ENCODE peak calls at places on chromosomes 6 and 20, in five cellular contexts. J is heart left ventricle, C is fibroblast of the aortic adventitia, I is astrocyte of the spinal cord, X is cardiac fibroblast. G is an unnamed sample.

GRCh38 chr6:122947355-122947754 is 48.7 kb upstream of the CLVS2 start:
- DNase-seq in J (no peak), C (peak; percentile 3), I (peak; percentile 26), X (peak; percentile 61), G (no peak)

GRCh38 chr6:1379026-1379809 is 10.2 kb upstream of the FOXF2 start:
- DNase-seq in J (no peak), C (no peak), I (no peak), X (no peak), G (peak; percentile 44)

GRCh38 chr20:50267041-50267865 is 76.6 kb downstream of the CEBPB start:
- DNase-seq in J (peak; percentile 54), C (peak; percentile 85), I (no peak), X (peak; percentile 67), G (peak; percentile 75)

GRCh38 chr6:137005073-137005472 is 39.7 kb downstream of the IL20RA start:
- DNase-seq in J (no peak), C (no peak), I (no peak), X (no peak), G (no peak)

GRCh38 chr6:6556738-6557503 is 31.6 kb upstream of the LY86 start:
- DNase-seq in J (no peak), C (peak; percentile 22), I (peak; percentile 2), X (peak; percentile 31), G (no peak)

GRCh38 chr6:151436814-151437213 is 15.1 kb downstream of the RMND1 start:
- DNase-seq in J (no peak), C (peak; percentile 89), I (peak; percentile 66), X (peak; percentile 93), G (no peak)

GRCh38 chr6:142568857-142569597 is 267.2 kb downstream of the ADGRG6 start:
- DNase-seq in J (no peak), C (peak; percentile 48), I (peak; percentile 75), X (peak; percentile 54), G (peak; percentile 25)

GRCh38 chr20:46122071-46122470 is 4.0 kb downstream of the CD40 start:
- DNase-seq in J (no peak), C (peak; percentile 63), I (peak; percentile 71), X (peak; percentile 61), G (peak; percentile 67)

GRCh38 chr6:42659806-42660205 is 62.6 kb downstream of the PRPH2 start:
- DNase-seq in J (no peak), C (no peak), I (no peak), X (no peak), G (no peak)

GRCh38 chr6:52590634-52590985 is 13.8 kb upstream of the TRAM2 start:
- DNase-seq in J (no peak), C (peak; percentile 82), I (no peak), X (peak; percentile 93), G (peak; percentile 86)

GRCh38 chr6:83114164-83114563 is 46.7 kb downstream of the DOP1A start:
- DNase-seq in J (no peak), C (peak; percentile 21), I (no peak), X (peak; percentile 38), G (no peak)

GRCh38 chr20:2260250-2260649 is 35.6 kb upstream of the TGM3 start:
- DNase-seq in J (no peak), C (no peak), I (no peak), X (no peak), G (no peak)

GRCh38 chr6:38095054-38095453 is 275.5 kb downstream of the ZFAND3 start:
- DNase-seq in J (no peak), C (peak; percentile 70), I (peak; percentile 60), X (peak; percentile 67), G (peak; percentile 78)

GRCh38 chr6:3460253-3460652 is 3.4 kb upstream of the SLC22A23 start:
- DNase-seq in J (no peak), C (no peak), I (no peak), X (no peak), G (no peak)

GRCh38 chr20:47150403-47151152 is 205.9 kb downstream of the ZMYND8 start:
- DNase-seq in J (peak; percentile 62), C (peak; percentile 81), I (peak; percentile 76), X (peak; percentile 81), G (peak; percentile 71)

GRCh38 chr20:45347936-45348809 is at the start of gene SDC4:
- DNase-seq in J (peak; percentile 79), C (peak; percentile 60), I (peak; percentile 49), X (peak; percentile 56), G (peak; percentile 64)

GRCh38 chr6:74409447-74409846 is 713.4 kb downstream of the CD109 start:
- DNase-seq in J (no peak), C (peak; percentile 85), I (peak; percentile 86), X (peak; percentile 90), G (peak; percentile 83)

GRCh38 chr6:16514249-16514648 is 247.0 kb downstream of the ATXN1 start:
- DNase-seq in J (no peak), C (peak; percentile 79), I (peak; percentile 76), X (peak; percentile 81), G (peak; percentile 37)

GRCh38 chr20:48467622-48468021 is 360.2 kb downstream of the PREX1 start:
- DNase-seq in J (no peak), C (no peak), I (no peak), X (no peak), G (no peak)

GRCh38 chr6:26020291-26020982 is 57.8 kb downstream of the TRIM38 start:
- DNase-seq in J (peak; percentile 81), C (peak; percentile 96), I (peak; percentile 94), X (peak; percentile 96), G (peak; percentile 88)

GRCh38 chr6:113351183-113351834 is 505.8 kb upstream of the MARCKS start:
- DNase-seq in J (no peak), C (peak; percentile 88), I (peak; percentile 69), X (peak; percentile 71), G (peak; percentile 81)

GRCh38 chr6:33425668-33426577 is 6.1 kb downstream of the SYNGAP1 start:
- DNase-seq in J (peak; percentile 90), C (peak; percentile 78), I (peak; percentile 86), X (peak; percentile 85), G (peak; percentile 91)

GRCh38 chr6:159981171-159981571 is 12.3 kb downstream of the IGF2R start:
- DNase-seq in J (no peak), C (no peak), I (no peak), X (no peak), G (no peak)

GRCh38 chr20:62602550-62602949 is 39.8 kb upstream of the SLCO4A1 start:
- DNase-seq in J (peak; percentile 48), C (no peak), I (no peak), X (no peak), G (no peak)
- H3K4me3 ChIP-seq in J (no peak overlapping the region), C (no peak overlapping the region), I (no peak overlapping the region), X (no peak overlapping the region), G (no peak overlapping the region)

GRCh38 chr6:56695702-56696101 is 53.0 kb upstream of the DST start:
- DNase-seq in J (no peak), C (peak; percentile 78), I (no peak), X (peak; percentile 46), G (no peak)

GRCh38 chr6:56693246-56693607 is 50.5 kb upstream of the DST start:
- DNase-seq in J (peak; percentile 88), C (peak; percentile 87), I (peak; percentile 90), X (peak; percentile 93), G (peak; percentile 91)

GRCh38 chr6:56693988-56694387 is 51.3 kb upstream of the DST start:
- DNase-seq in J (no peak), C (peak; percentile 41), I (no peak), X (no peak), G (no peak)

DNA sequence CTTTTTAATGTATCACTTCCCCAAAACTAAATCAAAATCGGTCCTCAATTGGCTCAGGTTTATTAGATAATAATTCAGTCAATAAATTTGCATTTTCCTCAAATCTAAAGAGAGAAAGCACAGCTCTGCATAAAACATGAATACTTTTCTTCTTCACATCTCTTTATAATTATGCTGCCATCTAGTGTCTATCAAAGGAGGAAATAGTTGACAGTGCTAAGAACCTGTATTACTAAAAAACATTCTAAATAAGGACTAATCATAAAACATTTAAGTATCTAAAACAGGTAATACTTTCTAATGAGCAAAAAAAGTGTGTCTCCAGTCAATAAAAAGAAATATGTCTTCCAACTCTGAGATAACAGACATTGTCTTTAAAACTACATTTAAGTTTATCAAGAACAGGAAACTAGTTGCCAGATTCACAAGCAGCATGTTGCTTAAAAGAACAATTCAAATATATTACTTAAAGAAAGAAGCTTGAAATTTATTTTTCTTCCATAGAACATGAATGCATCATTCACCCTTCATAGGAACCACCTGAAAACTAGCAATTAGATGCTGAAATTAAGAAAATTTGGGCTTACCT is 56.5 kb upstream of the DST start:
- DNase-seq in J (no peak), C (peak; percentile 70), I (peak; percentile 68), X (peak; percentile 63), G (peak; percentile 53)
- TF ChIP-seq CTCF in J (peak; percentile 60), C (peak; percentile 44), I (peak; percentile 21), X (peak; percentile 33), G (peak; percentile 28)

DNA sequence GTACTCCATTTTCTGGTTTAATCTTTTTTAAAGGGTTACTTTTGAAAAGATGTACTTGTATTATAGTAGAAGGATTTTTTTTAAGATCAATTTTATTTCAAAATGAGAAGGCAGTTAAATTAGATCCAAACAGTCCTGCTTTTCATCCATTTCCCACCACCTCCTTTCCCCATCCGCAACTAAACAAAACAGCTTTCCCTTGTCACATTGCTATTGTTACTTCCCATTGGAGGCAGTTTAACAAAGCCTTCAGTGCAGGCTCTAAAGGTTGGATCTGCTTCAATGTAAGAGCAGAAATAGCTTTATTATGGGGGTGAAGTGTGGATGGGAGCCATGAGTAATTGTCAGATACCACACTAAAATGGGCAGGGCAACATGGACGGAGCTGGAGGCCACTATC is 65.7 kb downstream of the LRRC1 start:
- DNase-seq in J (no peak), C (no peak), I (no peak), X (no peak), G (no peak)
- H3K4me3 ChIP-seq in J (no peak overlapping the region), C (no peak overlapping the region), I (no peak overlapping the region), X (no peak overlapping the region), G (no peak overlapping the region)

DNA sequence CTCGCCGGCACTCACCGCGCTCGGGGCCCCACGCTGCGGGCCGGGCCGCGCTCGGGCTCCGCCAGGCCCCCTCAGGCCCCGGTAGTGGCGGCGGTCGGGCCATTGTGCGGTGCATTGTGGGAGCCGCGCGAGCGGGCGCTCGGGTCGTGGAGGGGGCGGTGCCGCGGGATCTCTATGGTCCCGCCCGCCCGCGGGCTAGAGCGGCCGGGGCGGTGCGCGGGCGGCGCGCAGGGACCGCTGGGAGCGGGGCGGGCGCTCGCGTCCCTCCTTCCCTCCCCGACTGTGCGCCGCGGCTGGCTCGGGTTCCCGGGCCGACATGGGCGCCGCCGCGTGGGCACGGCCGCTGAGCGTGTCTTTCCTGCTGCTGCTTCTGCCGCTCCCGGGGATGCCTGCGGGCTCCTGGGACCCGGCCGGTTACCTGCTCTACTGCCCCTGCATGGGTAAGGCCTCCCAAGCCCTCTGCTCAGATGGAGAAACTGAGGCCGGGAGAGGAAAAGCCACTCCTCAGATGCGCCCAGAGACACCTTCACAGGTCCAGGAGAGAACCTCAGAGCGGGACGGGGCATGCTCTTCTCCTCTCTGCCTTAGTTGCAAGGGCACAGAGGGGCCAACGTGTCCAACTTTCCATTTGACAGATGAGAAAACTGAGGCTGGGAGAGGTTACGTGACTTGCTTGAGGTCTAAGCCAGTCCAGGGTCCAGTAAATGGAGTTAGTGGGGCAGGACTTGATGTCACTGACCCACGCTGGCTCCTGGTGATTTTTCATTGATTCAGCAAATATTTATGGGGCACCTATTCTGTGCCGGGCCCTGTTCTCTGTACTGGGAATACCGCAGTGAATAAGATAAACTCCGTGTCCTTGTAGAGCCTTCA is at the start of the genes PLAGL2 and POFUT1:
- DNase-seq in J (peak; percentile 92), C (peak; percentile 74), I (peak; percentile 83), X (peak; percentile 82), G (peak; percentile 88)
- TF ChIP-seq CTCF in J (peak; percentile 29), C (peak; percentile 1), I (no peak), X (no peak), G (peak; percentile 3)